ENCODE peak calls at places on chromosomes 3 and 15, in five cellular contexts. Z, R, T, X and V are unnamed samples.

GRCh38 chr15:51812598-51812997 is 16.9 kb upstream of the TMOD3 start:
- DNase-seq in Z (no peak), R (no peak), T (no peak), X (no peak), V (no peak)

GRCh38 chr3:17935217-17935616 is 192.8 kb upstream of the TBC1D5 start:
- DNase-seq in Z (no peak), R (no peak), T (peak), X (no peak), V (no peak)

GRCh38 chr3:158791259-158791920 is 10.5 kb upstream of the MFSD1 start:
- DNase-seq in Z (no peak), R (no peak), T (peak), X (peak), V (peak)

GRCh38 chr3:49171119-49171774 is at the start of gene KLHDC8B:
- DNase-seq in Z (peak), R (peak), T (peak), X (peak), V (peak)

GRCh38 chr3:133208184-133208583 is 170.0 kb downstream of the TMEM108 start:
- DNase-seq in Z (no peak), R (no peak), T (no peak), X (no peak), V (no peak)

GRCh38 chr3:17111556-17111955 is 226.8 kb downstream of the PLCL2 start:
- DNase-seq in Z (no peak), R (no peak), T (peak), X (peak), V (peak)

GRCh38 chr3:152916753-152917279 is 81.9 kb downstream of the P2RY1 start:
- DNase-seq in Z (no peak), R (no peak), T (no peak), X (no peak), V (no peak)

GRCh38 chr3:117052356-117052755 is 342.8 kb downstream of the TUSC7 start:
- DNase-seq in Z (no peak), R (no peak), T (peak), X (no peak), V (no peak)

GRCh38 chr15:24848050-24848449 is 106.7 kb upstream of the SNRPN start:
- DNase-seq in Z (peak), R (no peak), T (peak), X (no peak), V (peak)

GRCh38 chr3:48215466-48215865 is 7.8 kb upstream of the CAMP start:
- DNase-seq in Z (peak), R (peak), T (peak), X (no peak), V (no peak)

GRCh38 chr3:177744873-177745646 is 547.8 kb upstream of the TBL1XR1 start:
- DNase-seq in Z (no peak), R (no peak), T (peak), X (no peak), V (no peak)

GRCh38 chr3:64691051-64691450 is 3.3 kb upstream of the ADAMTS9 start:
- DNase-seq in Z (no peak), R (no peak), T (peak), X (no peak), V (no peak)

GRCh38 chr3:86969500-86970189 is 21.3 kb downstream of the VGLL3 start:
- DNase-seq in Z (no peak), R (no peak), T (peak), X (no peak), V (peak)

GRCh38 chr3:13879946-13880810 is at the start of gene WNT7A:
- DNase-seq in Z (no peak), R (peak), T (no peak), X (no peak), V (peak)

GRCh38 chr3:107990926-107991325 is 99.9 kb downstream of the CD47 start:
- DNase-seq in Z (no peak), R (no peak), T (no peak), X (no peak), V (no peak)

GRCh38 chr15:67884514-67885225 is 44.8 kb upstream of the RNU6-1 start:
- DNase-seq in Z (peak), R (peak), T (peak), X (peak), V (peak)

DNA sequence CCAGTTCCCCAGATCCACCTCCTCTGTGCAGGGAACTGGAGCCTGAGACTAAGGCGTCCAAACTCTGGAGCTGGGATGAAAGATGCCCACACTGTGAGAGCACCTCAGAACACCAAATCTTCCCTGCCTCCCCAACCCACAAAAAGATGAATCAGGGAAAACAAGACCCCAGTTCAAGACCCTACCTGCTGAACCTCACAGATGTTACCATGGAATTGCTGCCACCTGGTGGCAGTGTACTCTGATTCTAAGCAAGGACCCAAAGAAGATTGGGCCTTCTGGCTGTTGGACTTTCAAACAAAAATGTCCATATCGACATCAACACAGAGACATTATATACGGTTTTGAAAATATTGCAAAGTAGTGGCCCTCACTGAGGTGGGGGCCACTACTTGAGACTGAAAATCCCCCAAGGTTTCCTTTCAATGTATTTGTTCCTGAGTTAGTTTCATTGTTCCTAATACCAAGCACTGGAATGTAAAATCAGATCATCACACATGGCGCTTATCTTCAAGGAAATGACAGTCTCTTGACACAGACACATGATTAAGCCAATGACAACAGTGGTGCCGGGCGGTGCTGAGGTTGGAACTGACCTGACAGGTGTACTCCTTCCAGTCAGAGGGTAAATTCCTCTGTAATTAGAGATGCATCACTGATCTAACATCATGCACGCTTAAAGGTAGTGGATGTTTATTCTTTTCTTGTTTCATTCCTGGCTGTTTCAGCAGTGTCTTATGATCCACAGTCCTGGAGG is 67.6 kb downstream of the SLC6A11 start:
- DNase-seq in Z (no peak), R (no peak), T (peak), X (no peak), V (peak)
- TF ChIP-seq CTCF in Z (peak), R (no peak), T (peak), X (peak), V (no peak)

DNA sequence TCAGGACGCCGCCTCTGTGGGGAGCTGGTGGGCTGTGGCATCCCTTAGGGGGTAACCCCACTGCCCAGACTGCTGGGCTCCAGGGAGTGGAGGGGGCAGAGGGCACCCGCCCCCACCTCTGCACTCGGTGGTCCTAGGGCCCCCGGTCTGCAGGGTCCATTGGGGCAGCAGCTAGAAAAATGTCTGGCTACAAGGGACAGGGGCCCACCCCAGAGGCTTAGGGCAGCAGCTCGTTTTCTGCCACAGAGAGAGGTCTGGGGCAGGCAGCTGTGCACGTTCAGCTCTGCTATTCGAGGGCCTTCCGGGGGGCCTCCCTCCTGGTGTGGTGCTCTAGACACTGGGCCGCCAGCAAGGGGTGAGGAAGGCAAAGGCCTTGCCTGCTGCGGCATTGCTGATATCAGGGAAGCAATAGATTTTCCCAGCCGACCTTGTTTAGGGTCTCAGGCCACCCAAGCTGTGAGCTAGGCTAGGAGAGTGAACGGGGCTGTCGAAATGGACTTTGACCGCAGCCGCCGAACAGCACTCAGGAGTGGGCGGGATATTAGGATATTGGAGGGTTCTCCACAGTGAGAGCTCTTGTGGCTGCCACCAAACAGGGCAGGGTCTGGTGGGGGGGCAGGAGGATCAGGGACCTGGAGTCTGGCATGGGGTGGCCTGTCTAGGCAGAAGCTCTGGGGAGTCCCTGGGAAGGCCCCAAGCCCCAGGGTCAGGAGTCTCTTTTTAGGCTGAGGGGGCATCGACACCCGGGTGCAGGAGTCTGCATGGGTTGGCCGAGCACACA is 61.4 kb upstream of the KLF13 start:
- DNase-seq in Z (peak), R (peak), T (no peak), X (no peak), V (no peak)
- TF ChIP-seq CTCF in Z (no peak), R (no peak), T (no peak), X (no peak), V (no peak)

DNA sequence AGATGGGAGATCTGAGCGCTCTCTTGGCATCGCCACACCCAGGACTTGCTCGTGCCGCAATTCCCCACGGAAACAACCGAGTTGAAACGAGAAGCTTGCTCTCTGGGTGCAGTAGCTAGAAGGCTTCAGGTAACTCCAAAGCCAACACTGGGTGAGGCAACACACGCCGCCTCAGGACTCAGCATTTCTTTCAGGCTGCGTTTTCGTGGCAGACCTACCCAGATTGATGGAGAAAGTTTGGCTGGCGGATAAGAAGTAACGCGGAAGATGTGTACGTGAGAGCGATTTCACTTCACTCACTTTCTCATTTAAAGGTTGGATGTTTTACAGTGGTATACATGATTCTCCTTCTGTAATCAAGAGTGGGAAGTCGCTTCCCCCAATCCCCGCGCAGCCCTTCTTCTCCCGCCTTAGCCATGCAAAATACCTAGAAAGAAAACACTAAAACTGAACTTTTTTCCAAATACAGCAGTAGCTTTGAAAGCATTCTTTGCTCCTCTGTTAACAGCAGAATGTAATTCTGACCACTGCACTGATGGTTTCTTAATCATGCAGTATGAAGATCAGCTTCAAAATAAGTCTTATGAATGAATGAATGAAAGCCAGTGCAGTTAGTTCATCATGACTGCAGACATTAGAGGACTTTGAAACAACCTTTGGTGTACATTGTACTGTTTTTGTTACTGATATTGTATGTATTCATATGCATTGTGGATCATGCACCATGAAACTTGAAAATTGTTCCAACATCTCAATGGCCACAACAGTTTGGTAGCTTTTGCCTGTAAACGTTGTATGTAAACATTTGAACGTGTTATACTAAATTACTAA is 1.1 kb upstream of the TNIK start:
- DNase-seq in Z (no peak), R (no peak), T (peak), X (no peak), V (peak)
- TF ChIP-seq CTCF in Z (no peak), R (no peak), T (no peak), X (no peak), V (no peak)

GRCh38 chr3:160210799-160211221 is 14.4 kb upstream of the C3orf80 start:
- DNase-seq in Z (no peak), R (no peak), T (peak), X (peak), V (peak)
- TF ChIP-seq CTCF in Z (no peak), R (no peak), T (peak), X (peak), V (no peak)